ENCODE peak calls at places on chromosomes 4 and X, in eight cellular contexts. Z is ureter, B is astrocyte of the spinal cord, I is iris pigment epithelial cell, D is heart right ventricle, G is non-pigmented ciliary epithelial cell, Q is T-helper 2 cell, N is choroid plexus epithelial cell. O is an unnamed sample.
A peak's percentile ranks its signal among the peaks of the same experiment; 100 is the strongest.

GRCh38 chr4:155592568-155593343 is 73.9 kb upstream of the GUCY1A1 start:
- DNase-seq in Z (no peak), B (peak; percentile 24), N (no peak), I (peak; percentile 55), D (peak; percentile 27), Q (no peak), G (no peak), O (no peak)

GRCh38 chrX:132876509-132876837 is 82.0 kb downstream of the HS6ST2 start:
- DNase-seq in I (no peak), D (no peak), Q (no peak), Z (no peak), N (no peak), B (no peak), G (no peak), O (no peak)

GRCh38 chr4:8316911-8317351 is 47.4 kb downstream of the HTRA3 start:
- DNase-seq in N (no peak), Q (no peak), I (no peak), D (no peak), Z (peak; percentile 37), G (no peak), B (no peak), O (no peak)

GRCh38 chr4:172129593-172129992 is 316.4 kb downstream of the GALNTL6 start:
- DNase-seq in I (no peak), N (no peak), D (no peak), Z (no peak), Q (no peak), B (no peak), G (no peak), O (no peak)

GRCh38 chrX:21479695-21480280 is 105.6 kb downstream of the CNKSR2 start:
- DNase-seq in Q (peak; percentile 2), I (peak; percentile 58), B (peak; percentile 68), G (no peak), Z (no peak), D (peak; percentile 3), N (peak; percentile 76), O (no peak)

GRCh38 chr4:184573701-184574100 is 75.5 kb downstream of the CASP3 start:
- DNase-seq in N (peak; percentile 10), Q (no peak), Z (no peak), B (no peak), I (no peak), D (no peak), G (no peak), O (no peak)

GRCh38 chr4:117847849-117848248 is 186.4 kb upstream of the NDST3 start:
- DNase-seq in G (no peak), B (no peak), Z (no peak), I (no peak), N (no peak), Q (no peak), D (no peak), O (no peak)

GRCh38 chr4:38163216-38164006 is 203.2 kb downstream of the PTTG2 start:
- DNase-seq in Z (no peak), N (peak; percentile 64), B (peak; percentile 77), D (no peak), I (peak; percentile 78), Q (no peak), G (no peak), O (no peak)

GRCh38 chr4:70505152-70505748 is 13.1 kb upstream of the AMTN start:
- DNase-seq in I (peak; percentile 60), Z (peak; percentile 62), G (no peak), Q (no peak), N (peak; percentile 75), B (peak; percentile 45), D (peak; percentile 5), O (no peak)

GRCh38 chr4:69823481-69824186 is 36.3 kb downstream of the SULT1E1 start:
- DNase-seq in Q (no peak), B (peak; percentile 42), D (no peak), N (peak; percentile 81), G (peak; percentile 11), I (peak; percentile 73), Z (no peak), O (no peak)

GRCh38 chr4:41287852-41288251 is 31.1 kb downstream of the UCHL1 start:
- DNase-seq in G (no peak), Q (no peak), D (no peak), N (no peak), B (no peak), Z (no peak), I (no peak), O (no peak)

GRCh38 chr4:42411803-42412202 is 14.5 kb downstream of the SHISA3 start:
- DNase-seq in N (peak; percentile 30), D (no peak), Q (no peak), B (peak; percentile 5), I (peak; percentile 49), G (no peak), Z (no peak), O (no peak)

GRCh38 chr4:155787113-155787710 is 28.4 kb downstream of the GUCY1B1 start:
- DNase-seq in B (peak; percentile 71), I (peak; percentile 75), Z (no peak), G (no peak), Q (no peak), N (peak; percentile 74), D (no peak), O (no peak)

GRCh38 chr4:41990029-41990382 is 324 bp upstream of the SLC30A9 start:
- DNase-seq in Z (no peak), B (no peak), G (no peak), I (peak; percentile 9), Q (no peak), D (no peak), N (peak; percentile 5), O (no peak)